ENCODE peak calls at places on chromosomes 11 and 22, in five cellular contexts. L is AG09319, F is IMR-90, W is foreskin keratinocyte, T is right lobe of liver. M is an unnamed sample.

GRCh38 chr22:39292561-39293074 is 26.8 kb downstream of the RPL3 start:
- DNase-seq in T (peak), F (peak), W (peak), L (peak), M (no peak)

GRCh38 chr11:13337986-13338436 is 60.4 kb downstream of the BMAL1 start:
- DNase-seq in F (peak), T (no peak), W (no peak), L (no peak), M (no peak)

GRCh38 chr11:10478574-10479550 is 23.8 kb downstream of the AMPD3 start:
- DNase-seq in L (no peak), W (no peak), F (no peak), T (no peak), M (no peak)

GRCh38 chr22:32590556-32590955 is 115.9 kb downstream of the FBXO7 start:
- DNase-seq in L (peak), W (peak), F (peak), T (no peak), M (no peak)

GRCh38 chr11:9060700-9061111 is 30.7 kb downstream of the SCUBE2 start:
- DNase-seq in T (no peak), L (no peak), W (no peak), F (no peak), M (no peak)

GRCh38 chr11:128653828-128654231 is 40.0 kb upstream of the FLI1 start:
- DNase-seq in W (peak), F (peak), T (peak), L (no peak), M (no peak)

GRCh38 chr22:31898911-31899310 is 45.4 kb upstream of the YWHAH start:
- DNase-seq in T (no peak), L (no peak), F (no peak), W (no peak), M (no peak)

GRCh38 chr11:82960000-82960778 is 58.7 kb downstream of the DDIAS start:
- DNase-seq in L (no peak), T (no peak), F (no peak), W (no peak), M (no peak)

GRCh38 chr11:62552465-62552782 is 5.8 kb upstream of the AHNAK start:
- DNase-seq in F (peak), W (no peak), L (no peak), T (no peak), M (no peak)

GRCh38 chr22:45238431-45239377 is 2.0 kb downstream of the KIAA0930 start:
- DNase-seq in L (no peak), F (no peak), T (no peak), W (no peak), M (no peak)

GRCh38 chr11:75781831-75782230 is 13.3 kb downstream of the DGAT2 start:
- DNase-seq in L (no peak), W (no peak), T (no peak), F (no peak), M (no peak)

GRCh38 chr22:44587004-44587793 is 89.2 kb upstream of the RTL6 start:
- DNase-seq in L (no peak), F (peak), T (no peak), W (no peak), M (no peak)

GRCh38 chr22:22446527-22446926 is 62.0 kb downstream of the ZNF280B start:
- DNase-seq in W (no peak), L (no peak), T (no peak), F (no peak), M (no peak)

GRCh38 chr11:1051356-1052132 is 15.0 kb upstream of the MUC6 start:
- DNase-seq in L (no peak), T (peak), F (no peak), W (no peak), M (no peak)

GRCh38 chr11:35584321-35584720 is 33.9 kb upstream of the FJX1 start:
- DNase-seq in F (peak), W (peak), T (no peak), L (no peak), M (no peak)

GRCh38 chr11:66081505-66081904 is 11.4 kb downstream of the PACS1 start:
- DNase-seq in L (no peak), T (peak), F (no peak), W (peak), M (peak)

GRCh38 chr22:29691636-29692326 is 28.0 kb upstream of the CABP7 start:
- DNase-seq in W (no peak), T (no peak), F (no peak), L (no peak), M (no peak)

GRCh38 chr22:33803883-33804282 is 116.4 kb downstream of the LARGE1 start:
- DNase-seq in F (peak), W (no peak), L (no peak), T (no peak), M (no peak)

GRCh38 chr11:69172674-69173073 is 16.9 kb downstream of the SMIM38 start:
- DNase-seq in F (peak), L (no peak), W (no peak), T (no peak), M (no peak)

GRCh38 chr11:34623463-34623862 is 2.6 kb downstream of the EHF start:
- DNase-seq in L (no peak), W (no peak), T (no peak), F (no peak), M (no peak)

GRCh38 chr11:45833761-45834160 is 13.5 kb upstream of the CRY2 start:
- DNase-seq in F (no peak), T (no peak), W (no peak), L (no peak), M (no peak)

GRCh38 chr11:109432105-109432504 is 10.1 kb downstream of the C11orf87 start:
- DNase-seq in W (no peak), F (peak), L (no peak), T (no peak), M (no peak)

GRCh38 chr11:20544536-20545237 is 54.7 kb upstream of the SLC6A5 start:
- DNase-seq in F (no peak), L (no peak), W (no peak), T (no peak), M (no peak)

GRCh38 chr22:39233736-39234120 is 11.1 kb downstream of the PDGFB start:
- DNase-seq in T (no peak), W (no peak), L (no peak), F (no peak), M (no peak)

GRCh38 chr11:61961570-61962212 is 5.7 kb downstream of the FTH1 start:
- DNase-seq in F (no peak), T (no peak), L (no peak), W (no peak), M (no peak)

GRCh38 chr22:26027341-26027740 is 141.9 kb upstream of the SEZ6L start:
- DNase-seq in T (no peak), F (no peak), W (no peak), L (no peak), M (no peak)

GRCh38 chr11:83046626-83047172 is 25.0 kb downstream of the RAB30 start:
- DNase-seq in W (no peak), L (no peak), T (no peak), F (peak), M (no peak)

GRCh38 chr11:68436162-68436888 is 24.2 kb upstream of the PPP6R3 start:
- DNase-seq in F (no peak), T (no peak), W (no peak), L (no peak), M (no peak)

GRCh38 chr22:32823024-32823730 is 21.7 kb downstream of the TIMP3 start:
- DNase-seq in L (no peak), W (no peak), F (peak), T (peak), M (no peak)

GRCh38 chr11:76288166-76288978 is 82.1 kb upstream of the WNT11 start:
- DNase-seq in W (no peak), T (no peak), L (no peak), F (no peak), M (no peak)

GRCh38 chr11:69475141-69475865 is 6.2 kb upstream of the LINC01488 start:
- DNase-seq in L (no peak), F (no peak), W (no peak), T (peak), M (no peak)

GRCh38 chr22:49969751-49970527 is 9.4 kb downstream of the PIM3 start:
- DNase-seq in L (no peak), W (no peak), T (peak), F (no peak), M (peak)

GRCh38 chr22:35454416-35455054 is 54.6 kb downstream of the MCM5 start:
- DNase-seq in F (no peak), L (no peak), W (no peak), T (no peak), M (no peak)
- TF ChIP-seq CTCF in F (no peak), L (peak), W (peak), T (peak), M (no peak)

GRCh38 chr11:44036811-44037657 is 10.7 kb upstream of the ACCSL start:
- DNase-seq in W (peak), F (peak), T (peak), L (peak), M (no peak)
- TF ChIP-seq CTCF in W (peak), F (peak), T (peak), L (peak), M (no peak)

GRCh38 chr11:104891135-104891534 is 7.1 kb downstream of the CASP12 start:
- DNase-seq in W (no peak), F (peak), L (no peak), T (no peak), M (no peak)
- TF ChIP-seq CTCF in W (no peak), F (no peak), L (no peak), T (no peak), M (no peak)

DNA sequence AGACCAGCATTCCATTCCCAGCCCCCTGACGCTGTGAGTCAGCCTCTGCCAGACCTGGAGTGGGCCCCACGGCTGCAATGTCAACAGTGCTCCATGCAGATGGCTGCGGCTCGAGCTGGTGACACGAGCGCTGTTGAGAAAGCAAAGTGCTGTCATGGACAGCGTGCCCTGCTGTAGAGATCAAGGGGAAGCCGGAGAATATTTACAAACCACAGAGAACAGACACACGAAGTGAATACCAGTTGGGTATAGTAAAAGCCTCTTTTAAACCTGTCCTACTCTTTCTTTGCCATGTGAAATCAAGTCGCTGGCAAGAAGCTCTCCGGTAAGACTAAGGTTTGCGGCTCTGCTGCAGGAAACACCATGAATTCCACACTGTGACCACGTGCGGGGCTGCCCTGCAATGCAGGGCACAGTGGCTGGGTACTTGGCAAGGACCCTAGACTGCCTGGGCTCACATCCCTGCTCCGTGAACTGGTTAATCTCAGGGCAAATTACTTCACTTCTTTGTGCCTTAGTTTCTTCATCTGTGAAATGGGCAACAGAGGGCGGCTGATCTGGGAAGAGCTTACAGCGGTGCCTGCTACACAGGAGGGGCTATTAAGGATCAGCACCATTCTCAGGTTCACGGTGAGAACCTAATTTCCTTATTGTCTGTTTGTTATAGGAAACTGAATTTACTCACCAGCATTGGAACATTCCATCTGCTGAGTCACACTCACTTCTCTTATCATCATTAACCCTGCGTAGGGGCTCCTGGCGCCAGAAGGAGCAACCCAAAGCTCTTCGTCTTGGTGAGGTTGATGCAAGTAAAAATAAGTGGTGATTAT is 27.8 kb upstream of the ELFN2 start:
- DNase-seq in L (no peak), F (peak), W (peak), T (no peak), M (no peak)
- TF ChIP-seq CTCF in L (no peak), F (no peak), W (no peak), T (no peak), M (no peak)

GRCh38 chr11:92550871-92551270 is 326.3 kb downstream of the FAT3 start:
- DNase-seq in F (no peak), L (no peak), W (no peak), T (no peak), M (no peak)

GRCh38 chr11:92556435-92556834 is 331.8 kb downstream of the FAT3 start:
- DNase-seq in T (no peak), W (no peak), L (no peak), F (peak), M (no peak)

GRCh38 chr11:92552942-92553341 is 328.3 kb downstream of the FAT3 start:
- DNase-seq in T (no peak), W (no peak), F (peak), L (no peak), M (no peak)

GRCh38 chr11:92557848-92558247 is 333.2 kb downstream of the FAT3 start:
- DNase-seq in L (no peak), T (no peak), W (no peak), F (no peak), M (no peak)

GRCh38 chr11:92554662-92555061 is 330.0 kb downstream of the FAT3 start:
- DNase-seq in L (no peak), T (no peak), F (no peak), W (no peak), M (no peak)
- TF ChIP-seq CTCF in L (no peak), T (no peak), F (no peak), W (no peak), M (no peak)

GRCh38 chr11:77410076-77410827 is 63.6 kb downstream of the PAK1 start:
- DNase-seq in T (no peak), W (no peak), L (no peak), F (no peak), M (no peak)

GRCh38 chr11:77413850-77414249 is 60.0 kb downstream of the PAK1 start:
- DNase-seq in F (no peak), W (no peak), L (no peak), T (no peak), M (no peak)

GRCh38 chr11:77411238-77411637 is 62.7 kb downstream of the PAK1 start:
- DNase-seq in W (no peak), T (no peak), L (no peak), F (peak), M (peak)

GRCh38 chr11:77412814-77413213 is 61.1 kb downstream of the PAK1 start:
- DNase-seq in L (no peak), T (no peak), W (no peak), F (no peak), M (no peak)

DNA sequence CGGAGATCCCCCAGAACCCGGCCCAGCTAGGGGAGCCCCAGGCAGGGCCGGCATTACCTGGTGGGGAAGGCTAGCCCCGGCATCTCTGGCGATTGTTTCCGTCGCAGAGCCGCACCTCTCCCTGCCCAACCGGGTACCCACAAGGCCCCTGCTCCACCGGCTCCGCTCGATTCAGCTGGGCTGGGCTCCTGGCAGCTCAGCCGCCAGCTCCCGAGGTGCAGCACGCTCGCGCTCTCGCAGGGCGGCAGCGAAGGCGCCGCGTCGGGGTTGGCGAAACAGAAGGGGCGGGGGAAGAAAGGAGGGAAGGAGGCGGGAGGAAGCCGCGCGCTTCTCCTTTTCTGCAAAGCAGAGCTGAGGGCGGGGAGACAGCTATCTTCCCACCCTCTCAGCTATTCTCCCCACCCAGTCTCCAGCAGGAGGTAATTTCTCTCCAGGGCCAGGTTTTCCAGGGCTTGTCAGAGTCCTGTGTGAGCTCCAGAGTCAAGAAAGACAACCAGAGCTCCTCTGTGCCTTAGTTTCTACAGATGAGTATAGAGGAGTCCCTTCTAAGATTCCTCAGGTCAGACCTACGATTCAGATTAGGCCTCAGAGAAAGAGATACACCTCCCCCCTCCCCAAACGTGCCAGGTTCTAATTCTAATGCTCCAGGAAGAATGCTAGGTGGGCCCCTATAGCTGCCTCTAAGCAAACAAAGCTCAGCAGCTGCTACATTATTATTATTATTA is 62.0 kb downstream of the PAK1 start:
- DNase-seq in W (peak), T (peak), F (peak), L (peak), M (peak)
- TF ChIP-seq CTCF in W (peak), T (no peak), F (peak), L (peak), M (no peak)

GRCh38 chr11:126990716-126991480 is 9.7 kb downstream of the KIRREL3 start:
- DNase-seq in W (no peak), L (no peak), T (no peak), F (peak), M (no peak)
- TF ChIP-seq CTCF in W (no peak), L (no peak), T (no peak), F (no peak), M (no peak)

GRCh38 chr11:112346586-112346985 is 85.9 kb upstream of the PLET1 start:
- DNase-seq in W (no peak), L (no peak), F (no peak), T (no peak), M (no peak)

GRCh38 chr11:112344040-112344413 is 83.4 kb upstream of the PLET1 start:
- DNase-seq in L (no peak), W (no peak), F (no peak), T (no peak), M (no peak)

GRCh38 chr11:112343368-112344039 is 82.8 kb upstream of the PLET1 start:
- DNase-seq in T (no peak), L (no peak), F (peak), W (no peak), M (no peak)

GRCh38 chr11:112345166-112345565 is 84.5 kb upstream of the PLET1 start:
- DNase-seq in F (no peak), T (no peak), W (no peak), L (no peak), M (no peak)

DNA sequence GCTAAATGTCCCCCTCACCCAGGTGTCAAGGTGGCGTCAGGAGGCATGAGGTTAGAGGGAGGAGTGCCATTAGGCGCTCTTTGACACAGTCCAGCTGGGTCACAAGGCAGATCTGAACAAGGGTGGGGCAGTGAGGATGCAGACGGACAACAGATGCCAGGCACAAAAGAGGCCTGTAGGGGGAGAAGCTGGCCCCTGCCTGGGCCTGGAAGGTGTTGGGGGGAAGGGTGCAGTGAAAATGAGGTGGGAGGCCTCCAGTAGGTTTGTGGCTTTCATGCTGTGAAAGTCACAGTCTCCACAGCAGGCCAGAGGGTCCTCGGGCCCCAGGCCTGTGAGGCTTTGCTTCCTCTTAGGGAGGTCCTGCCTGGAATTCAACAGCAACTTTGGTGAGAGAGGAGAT is 85.0 kb upstream of the PLET1 start:
- DNase-seq in F (no peak), T (no peak), W (no peak), L (no peak), M (no peak)
- TF ChIP-seq CTCF in F (no peak), T (no peak), W (peak), L (no peak), M (no peak)

M was measured in activated B cell treated with CpG ODN at 0.5 μM for 24 hours.